ENCODE peak calls at places on chromosome 18, in eight cellular contexts. L is NCI-H1417 treated with DMSO at 0.1 percent for 48 hours; P is NCI-H748 treated with DMSO at 0.1 percent for 48 hours; A is activated T-helper 1 cell treated with Interleukin-2 at 50 U/mL for 16 hours; C is body of pancreas; W is fibroblast of mammary gland; B is ecto neural progenitor cell; O is CD8-positive, alpha-beta memory T cell. D is an unnamed sample.

GRCh38 chr18:74184875-74185274 is 36.6 kb downstream of the TIMM21 start:
- DNase-seq in P (no peak), L (no peak), O (no peak), C (no peak), B (no peak), W (no peak), A (no peak), D (no peak)

GRCh38 chr18:63342206-63342605 is 22.6 kb upstream of the BCL2 start:
- DNase-seq in C (no peak), A (no peak), L (no peak), O (no peak), P (no peak), W (peak), B (peak), D (no peak)

GRCh38 chr18:44839239-44839666 is 158.6 kb downstream of the SETBP1 start:
- DNase-seq in L (no peak), P (no peak), A (peak), B (no peak), O (peak), W (peak), C (peak), D (no peak)

GRCh38 chr18:13446581-13447470 is 228.3 kb downstream of the LDLRAD4 start:
- DNase-seq in B (no peak), C (no peak), L (no peak), W (no peak), A (no peak), O (no peak), P (peak), D (no peak)

GRCh38 chr18:5630057-5630765 is 86.4 kb upstream of the EPB41L3 start:
- DNase-seq in B (peak), O (no peak), C (peak), P (peak), L (no peak), A (no peak), W (no peak), D (no peak)

GRCh38 chr18:59623456-59624383 is 73.5 kb downstream of the CCBE1 start:
- DNase-seq in B (no peak), A (no peak), P (no peak), L (no peak), C (no peak), O (no peak), W (peak), D (peak)

GRCh38 chr18:8998481-8999217 is 103.8 kb upstream of the NDUFV2 start:
- DNase-seq in P (no peak), B (no peak), A (no peak), L (no peak), C (no peak), W (peak), O (no peak), D (no peak)

GRCh38 chr18:2656237-2657042 is 914 bp downstream of the SMCHD1 start:
- DNase-seq in P (peak), C (peak), A (peak), L (no peak), W (peak), B (peak), O (peak), D (peak)

GRCh38 chr18:12579775-12580174 is 78.1 kb downstream of the SPIRE1 start:
- DNase-seq in C (no peak), P (no peak), A (no peak), B (no peak), O (no peak), W (no peak), L (no peak), D (no peak)

GRCh38 chr18:848062-848795 is 36.2 kb upstream of the YES1 start:
- DNase-seq in A (no peak), W (no peak), B (no peak), C (no peak), P (no peak), L (no peak), O (no peak), D (no peak)

GRCh38 chr18:73891572-73892421 is 255.8 kb downstream of the FBXO15 start:
- DNase-seq in C (no peak), O (no peak), W (peak), A (no peak), L (no peak), P (no peak), B (peak), D (peak)

GRCh38 chr18:62368100-62368499 is 43.0 kb downstream of the TNFRSF11A start:
- DNase-seq in L (no peak), O (no peak), W (no peak), P (no peak), B (no peak), A (no peak), C (no peak), D (no peak)

GRCh38 chr18:23228102-23229051 is 93.1 kb downstream of the CABLES1 start:
- DNase-seq in A (no peak), O (no peak), L (no peak), W (peak), B (no peak), P (no peak), C (no peak), D (no peak)

GRCh38 chr18:28651298-28651697 is 474.4 kb upstream of the CDH2 start:
- DNase-seq in B (no peak), A (no peak), L (no peak), P (no peak), O (no peak), C (no peak), W (no peak), D (no peak)

GRCh38 chr18:79405781-79406575 is 10.2 kb downstream of the NFATC1 start:
- DNase-seq in L (no peak), A (peak), B (no peak), O (peak), P (no peak), W (no peak), C (no peak), D (no peak)

GRCh38 chr18:10303171-10303570 is 151.3 kb upstream of the APCDD1 start:
- DNase-seq in W (no peak), L (no peak), A (no peak), C (no peak), B (no peak), P (no peak), O (no peak), D (no peak)

GRCh38 chr18:36628435-36629094 is 200.2 kb downstream of the TPGS2 start:
- DNase-seq in P (no peak), L (no peak), C (no peak), W (peak), B (no peak), O (no peak), A (no peak), D (no peak)

GRCh38 chr18:80252136-80252535 is 4.8 kb upstream of the PARD6G start:
- DNase-seq in P (no peak), O (no peak), B (no peak), A (no peak), W (peak), C (no peak), L (no peak), D (no peak)

GRCh38 chr18:46337206-46337710 is 233.1 kb downstream of the HAUS1 start:
- DNase-seq in L (no peak), A (no peak), O (no peak), W (no peak), P (no peak), C (no peak), B (no peak), D (no peak)

GRCh38 chr18:66511810-66512209 is 92.1 kb downstream of the CDH19 start:
- DNase-seq in L (no peak), W (no peak), B (no peak), C (no peak), P (no peak), A (no peak), O (no peak), D (no peak)

GRCh38 chr18:3661121-3661520 is 211.1 kb downstream of the TGIF1 start:
- DNase-seq in W (no peak), L (no peak), C (no peak), O (no peak), B (no peak), P (no peak), A (no peak), D (no peak)

GRCh38 chr18:61531182-61531581 is 198.0 kb downstream of the CDH20 start:
- DNase-seq in O (no peak), W (no peak), C (no peak), L (no peak), P (no peak), A (no peak), B (no peak), D (no peak)

GRCh38 chr18:9380101-9380500 is 45.5 kb downstream of the TWSG1 start:
- DNase-seq in B (no peak), W (peak), O (no peak), P (no peak), C (no peak), L (no peak), A (no peak), D (no peak)

GRCh38 chr18:9095297-9096012 is 7.0 kb upstream of the NDUFV2 start:
- DNase-seq in W (no peak), L (no peak), C (no peak), O (no peak), A (no peak), B (no peak), P (no peak), D (no peak)

GRCh38 chr18:4454548-4455112 is 477 bp downstream of the DLGAP1 start:
- DNase-seq in P (no peak), W (no peak), C (no peak), A (no peak), O (no peak), B (peak), L (no peak), D (no peak)

GRCh38 chr18:6747646-6748045 is 18.1 kb downstream of the ARHGAP28 start:
- DNase-seq in W (peak), A (no peak), C (peak), B (no peak), L (no peak), P (no peak), O (no peak), D (no peak)

GRCh38 chr18:8730080-8730827 is 24.9 kb downstream of the MTCL1 start:
- DNase-seq in A (no peak), O (no peak), B (no peak), P (no peak), W (peak), C (peak), L (no peak), D (no peak)

GRCh38 chr18:31929273-31929672 is 13.7 kb downstream of the TRAPPC8 start:
- DNase-seq in B (no peak), L (no peak), P (no peak), A (no peak), C (no peak), O (no peak), W (no peak), D (no peak)

GRCh38 chr18:52348209-52348608 is 8.2 kb downstream of the DCC start:
- DNase-seq in W (no peak), O (no peak), C (no peak), L (no peak), P (no peak), B (no peak), A (no peak), D (no peak)

GRCh38 chr18:23662309-23663263 is at the start of gene ANKRD29:
- DNase-seq in P (no peak), B (peak), A (peak), O (peak), C (peak), W (peak), L (no peak), D (no peak)

GRCh38 chr18:37578886-37579513 is 13.4 kb upstream of the CELF4 start:
- DNase-seq in A (no peak), W (peak), O (no peak), B (no peak), L (no peak), C (no peak), P (peak), D (no peak)

GRCh38 chr18:56785006-56785405 is 133.8 kb downstream of the WDR7 start:
- DNase-seq in A (no peak), C (no peak), L (no peak), B (no peak), P (peak), W (no peak), O (no peak), D (no peak)

GRCh38 chr18:2568605-2569004 is 2.7 kb downstream of the METTL4 start:
- DNase-seq in B (no peak), L (no peak), C (no peak), P (no peak), O (no peak), A (no peak), W (no peak), D (no peak)

GRCh38 chr18:32771871-32772499 is 838 bp downstream of the KLHL14 start:
- DNase-seq in B (peak), W (no peak), A (no peak), P (peak), L (no peak), C (peak), O (no peak), D (no peak)

GRCh38 chr18:50560681-50561629 is 1.1 kb downstream of the MAPK4 start:
- DNase-seq in A (no peak), P (peak), L (no peak), C (peak), O (no peak), W (no peak), B (peak), D (no peak)

GRCh38 chr18:55497825-55498403 is 90.1 kb downstream of the TCF4 start:
- DNase-seq in W (no peak), A (no peak), O (no peak), C (no peak), P (no peak), B (no peak), L (peak), D (no peak)

GRCh38 chr18:34640273-34640672 is 69.8 kb upstream of the DTNA start:
- DNase-seq in W (no peak), A (no peak), C (no peak), L (no peak), P (no peak), B (no peak), O (no peak), D (no peak)